ENCODE peak calls at places on chromosomes 2 and 18, in nine cellular contexts. U, C, V, M, L, B, P, W and Z are unnamed samples.

GRCh38 chr2:112644155-112644932 is 1.4 kb upstream of the SLC20A1 start:
- DNase-seq in M (no peak), V (peak), U (no peak), W (no peak), P (no peak), L (no peak), C (no peak), B (peak), Z (no peak)

GRCh38 chr2:65388626-65389390 is 43.6 kb downstream of the SPRED2 start:
- DNase-seq in P (no peak), B (no peak), M (no peak), C (no peak), U (no peak), V (no peak), W (no peak), L (no peak), Z (no peak)

GRCh38 chr18:50853863-50854271 is 25.1 kb upstream of the ME2 start:
- DNase-seq in P (no peak), W (no peak), M (no peak), C (no peak), B (no peak), V (peak), L (no peak), U (no peak), Z (no peak)

GRCh38 chr2:96839875-96840850 is 3.7 kb downstream of the ANKRD23 start:
- DNase-seq in M (no peak), B (no peak), L (no peak), U (no peak), V (no peak), P (no peak), C (no peak), W (no peak), Z (no peak)

GRCh38 chr18:46917808-46918600 is 602 bp downstream of the KATNAL2 start:
- DNase-seq in C (no peak), B (peak), M (peak), P (no peak), L (no peak), U (no peak), W (no peak), V (peak), Z (peak)

GRCh38 chr18:377088-377487 is 109.2 kb upstream of the THOC1 start:
- DNase-seq in U (no peak), P (no peak), W (no peak), M (no peak), V (no peak), B (no peak), C (no peak), L (no peak), Z (no peak)

GRCh38 chr2:205741256-205741978 is 59.1 kb downstream of the NRP2 start:
- DNase-seq in P (no peak), W (no peak), M (no peak), B (no peak), U (no peak), V (no peak), C (no peak), L (no peak), Z (no peak)

GRCh38 chr2:205696541-205697441 is 14.5 kb downstream of the NRP2 start:
- DNase-seq in C (no peak), B (peak), W (no peak), P (no peak), L (no peak), U (no peak), M (no peak), V (no peak), Z (no peak)

GRCh38 chr2:85954192-85954900 is 65.6 kb upstream of the ST3GAL5 start:
- DNase-seq in V (no peak), M (no peak), L (no peak), W (no peak), C (no peak), P (no peak), B (no peak), U (no peak), Z (no peak)

GRCh38 chr18:7415081-7415894 is 151.8 kb upstream of the PTPRM start:
- DNase-seq in W (no peak), U (no peak), C (no peak), P (no peak), M (no peak), B (no peak), L (no peak), V (no peak), Z (no peak)

GRCh38 chr18:23573948-23574431 is 12.3 kb downstream of the NPC1 start:
- DNase-seq in U (no peak), P (no peak), C (no peak), M (peak), B (no peak), L (no peak), V (peak), W (peak), Z (no peak)

GRCh38 chr2:97900806-97901205 is 94.9 kb downstream of the TMEM131 start:
- DNase-seq in B (no peak), C (no peak), V (peak), P (no peak), W (no peak), M (no peak), U (no peak), L (no peak), Z (no peak)

GRCh38 chr2:163155279-163155883 is 316.8 kb upstream of the KCNH7 start:
- DNase-seq in P (peak), C (no peak), W (peak), L (no peak), M (peak), V (peak), B (peak), U (peak), Z (peak)

GRCh38 chr2:13821255-13821880 is 811.1 kb upstream of the LRATD1 start:
- DNase-seq in U (no peak), B (no peak), W (peak), V (peak), L (no peak), C (no peak), P (no peak), M (peak), Z (no peak)

GRCh38 chr2:12809526-12809925 is 92.8 kb downstream of the TRIB2 start:
- DNase-seq in W (no peak), U (no peak), M (no peak), V (no peak), B (no peak), P (no peak), L (no peak), C (no peak), Z (no peak)

GRCh38 chr2:119823734-119824334 is 64.1 kb downstream of the PTPN4 start:
- DNase-seq in V (peak), C (no peak), P (no peak), U (peak), W (peak), L (peak), B (peak), M (peak), Z (no peak)

GRCh38 chr18:79631096-79631507 is 48.5 kb upstream of the CTDP1 start:
- DNase-seq in U (no peak), P (no peak), C (no peak), L (no peak), M (no peak), W (no peak), B (no peak), V (no peak), Z (no peak)

GRCh38 chr2:43224571-43225092 is 1.8 kb downstream of the ZFP36L2 start:
- DNase-seq in V (peak), W (no peak), B (peak), P (peak), L (peak), M (no peak), U (no peak), C (peak), Z (no peak)

GRCh38 chr2:75573145-75573878 is 12.6 kb upstream of the EVA1A start:
- DNase-seq in L (no peak), W (no peak), M (no peak), V (peak), P (no peak), B (no peak), C (no peak), U (no peak), Z (no peak)

GRCh38 chr2:237702439-237703397 is 75.3 kb downstream of the LRRFIP1 start:
- DNase-seq in U (no peak), W (peak), B (peak), M (peak), C (no peak), P (no peak), L (peak), V (peak), Z (no peak)

GRCh38 chr18:77033575-77033974 is 99.0 kb downstream of the MBP start:
- DNase-seq in P (no peak), B (no peak), U (no peak), C (no peak), M (no peak), L (no peak), V (no peak), W (no peak), Z (no peak)

GRCh38 chr18:11500153-11501122 is 109.0 kb upstream of the SLC35G4 start:
- DNase-seq in W (peak), M (peak), P (no peak), C (no peak), B (no peak), L (no peak), V (peak), U (no peak), Z (no peak)

GRCh38 chr2:26314243-26314642 is 31.7 kb upstream of the SELENOI start:
- DNase-seq in M (no peak), P (no peak), V (no peak), U (no peak), C (no peak), L (no peak), B (peak), W (no peak), Z (no peak)

GRCh38 chr2:288743-289361 is 961 bp upstream of the ALKAL2 start:
- DNase-seq in M (no peak), P (no peak), C (no peak), L (no peak), B (peak), V (no peak), U (no peak), W (no peak), Z (no peak)

GRCh38 chr18:50163505-50163904 is 31.4 kb downstream of the MYO5B start:
- DNase-seq in M (no peak), C (no peak), B (no peak), P (no peak), U (no peak), W (no peak), L (no peak), V (no peak), Z (no peak)

GRCh38 chr2:120330946-120331822 is 14.8 kb upstream of the INHBB start:
- DNase-seq in C (no peak), M (no peak), B (no peak), U (no peak), V (no peak), P (no peak), W (no peak), L (no peak), Z (no peak)

GRCh38 chr2:20599001-20599600 is 51.8 kb downstream of the HS1BP3 start:
- DNase-seq in L (no peak), U (no peak), W (no peak), M (no peak), C (no peak), B (no peak), P (no peak), V (no peak), Z (no peak)

GRCh38 chr2:68251855-68252406 is 401 bp downstream of the PPP3R1 start:
- DNase-seq in B (peak), P (no peak), C (peak), W (no peak), M (no peak), L (peak), U (no peak), V (no peak), Z (no peak)

GRCh38 chr18:32732165-32732564 is 40.7 kb downstream of the KLHL14 start:
- DNase-seq in V (no peak), B (no peak), P (no peak), C (no peak), W (no peak), M (no peak), L (no peak), U (no peak), Z (no peak)

GRCh38 chr2:23620841-23621341 is 235.9 kb downstream of the KLHL29 start:
- DNase-seq in M (no peak), C (no peak), P (no peak), L (no peak), V (peak), B (no peak), W (no peak), U (peak), Z (peak)

GRCh38 chr2:149904816-149905215 is 317.2 kb upstream of the MMADHC start:
- DNase-seq in C (no peak), L (no peak), P (no peak), V (no peak), U (no peak), W (no peak), B (no peak), M (no peak), Z (no peak)